ENCODE peak calls at places on chromosomes 12 and 14, in eight cellular contexts. X is fibroblast of lung, Q is neural progenitor cell, J is stomach, B is prostate gland, D is spleen, K is HL-60, T is AG04450. M is an unnamed sample.

GRCh38 chr14:77607741-77608302 is 8.6 kb downstream of the SPTLC2 start:
- DNase-seq in B (no peak), T (no peak), J (no peak), K (peak), Q (peak), X (no peak), D (no peak), M (no peak)

GRCh38 chr14:35158951-35159653 is 36.8 kb downstream of the PRORP start:
- DNase-seq in Q (peak), K (no peak), B (no peak), X (peak), D (no peak), J (no peak), T (no peak), M (peak)

GRCh38 chr12:121723200-121723599 is 10.6 kb downstream of the TMEM120B start:
- DNase-seq in T (no peak), Q (no peak), D (no peak), B (no peak), K (no peak), X (no peak), J (no peak), M (no peak)

GRCh38 chr12:95859947-95860850 is 1.4 kb downstream of the SNRPF start:
- DNase-seq in T (no peak), K (peak), J (no peak), Q (no peak), D (no peak), X (no peak), B (no peak), M (no peak)

GRCh38 chr12:100715976-100716657 is 78.5 kb upstream of the ANO4 start:
- DNase-seq in D (peak), J (no peak), Q (peak), T (no peak), X (no peak), K (no peak), B (no peak), M (no peak)

GRCh38 chr12:124837958-124838803 is 25.5 kb downstream of the SCARB1 start:
- DNase-seq in Q (no peak), T (peak), K (no peak), J (peak), B (peak), X (peak), D (peak), M (peak)

GRCh38 chr14:43418314-43418713 is 1088.8 kb downstream of the FSCB start:
- DNase-seq in D (peak), J (no peak), B (no peak), K (peak), T (no peak), X (no peak), Q (no peak), M (no peak)

GRCh38 chr14:85142982-85143381 is 387.0 kb upstream of the FLRT2 start:
- DNase-seq in Q (no peak), B (no peak), J (no peak), X (no peak), D (no peak), T (no peak), K (no peak), M (no peak)

GRCh38 chr12:39763071-39763893 is 143.7 kb upstream of the ABCD2 start:
- DNase-seq in J (no peak), X (no peak), Q (no peak), D (no peak), B (peak), K (no peak), T (no peak), M (no peak)
- TF ChIP-seq CTCF in J (no peak), X (no peak), Q (no peak), D (no peak), B (no peak), K (no peak), T (no peak), M (no peak)

GRCh38 chr12:118334939-118335567 is 37.7 kb downstream of the TAOK3 start:
- DNase-seq in J (no peak), B (no peak), D (no peak), T (no peak), X (no peak), K (peak), Q (no peak), M (no peak)
- H3K27ac ChIP-seq in J (no peak), B (no peak), D (peak), T (no peak), X (no peak), K (peak), Q (no peak), M (no peak)

DNA sequence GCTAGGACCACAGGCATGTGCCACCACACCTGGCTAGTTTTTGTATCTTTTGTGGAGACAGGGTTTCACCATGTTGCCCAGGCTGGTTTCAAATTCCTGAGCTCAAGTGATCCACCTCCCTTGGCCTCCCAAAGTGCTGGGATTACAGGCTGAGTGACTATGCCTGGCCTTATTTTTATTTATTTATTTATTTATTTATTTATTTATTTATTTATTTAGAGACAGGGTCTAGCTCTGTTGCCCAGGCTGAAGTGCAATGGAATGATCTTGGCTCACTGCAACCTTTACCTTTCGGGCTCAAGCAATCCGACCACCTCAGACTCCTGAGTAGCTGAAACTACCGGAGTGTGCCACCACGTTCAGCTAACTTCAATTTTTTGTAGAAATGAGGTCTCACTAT is 117.0 kb upstream of the MAX start:
- DNase-seq in D (no peak), T (no peak), Q (no peak), B (no peak), K (no peak), J (no peak), X (no peak), M (no peak)
- TF ChIP-seq CTCF in D (no peak), T (no peak), Q (no peak), B (no peak), K (no peak), J (no peak), X (no peak), M (no peak)

DNA sequence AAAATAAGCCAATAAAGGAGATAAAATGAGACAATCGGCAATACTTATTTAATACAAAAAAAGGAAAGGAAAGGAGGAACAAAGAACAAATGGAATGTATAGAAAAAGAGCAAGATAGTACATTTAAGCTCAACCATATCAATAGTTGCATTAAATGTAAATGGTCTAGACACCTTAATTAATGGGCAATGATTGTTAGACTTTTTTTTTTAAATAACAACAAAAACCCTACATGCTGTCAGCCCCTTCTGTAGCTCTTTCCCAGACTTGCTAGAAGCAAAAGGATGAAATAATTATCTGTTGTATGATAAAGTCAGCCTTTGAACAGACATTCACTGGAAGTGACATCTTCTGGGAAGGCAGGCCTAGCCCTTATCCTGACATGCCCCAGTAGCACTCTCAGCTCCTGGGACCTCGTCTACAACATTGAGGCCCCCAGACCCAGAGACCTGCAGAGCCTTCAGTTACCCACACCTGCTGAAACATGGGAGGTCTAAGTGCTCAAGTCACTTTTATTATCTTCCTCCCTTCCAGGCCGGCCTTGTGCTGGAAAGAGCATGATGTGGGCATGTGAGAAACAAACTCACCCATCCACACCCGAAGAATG is 13.4 kb downstream of the SIVA1 start:
- DNase-seq in T (no peak), X (no peak), K (no peak), D (no peak), Q (no peak), B (no peak), J (no peak), M (no peak)
- H3K27ac ChIP-seq in T (no peak), X (no peak), K (no peak), D (peak), Q (no peak), B (no peak), J (no peak), M (no peak)

GRCh38 chr12:105897311-105897725 is 241.4 kb downstream of the NUAK1 start:
- DNase-seq in J (no peak), T (no peak), Q (no peak), K (no peak), B (no peak), D (no peak), X (no peak), M (no peak)

DNA sequence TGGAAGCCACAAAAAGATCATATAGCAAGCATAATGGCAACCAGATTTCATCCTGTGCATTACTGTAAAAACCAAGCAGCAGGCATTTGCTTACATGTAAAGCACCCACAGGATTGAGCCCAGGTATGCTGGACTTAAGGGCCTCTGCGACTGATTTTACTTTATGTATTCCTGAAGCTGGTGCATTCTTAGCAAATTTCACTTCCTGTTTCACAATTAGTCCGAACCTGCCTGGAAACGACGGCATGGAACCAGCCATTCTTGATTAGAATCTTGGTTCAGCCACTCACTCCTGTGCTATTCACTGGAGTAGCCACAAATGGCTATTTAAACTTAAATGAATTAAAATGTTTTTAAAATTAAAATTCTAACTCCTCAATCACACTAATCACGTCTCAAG is 239.2 kb downstream of the NUAK1 start:
- DNase-seq in T (no peak), X (peak), B (no peak), Q (no peak), D (no peak), K (no peak), J (no peak), M (no peak)
- TF ChIP-seq CTCF in T (no peak), X (no peak), B (no peak), Q (no peak), D (no peak), K (no peak), J (no peak), M (no peak)

GRCh38 chr12:120228041-120228290 is 27.1 kb upstream of the RPLP0 start:
- DNase-seq in Q (no peak), J (no peak), K (no peak), X (no peak), D (no peak), B (no peak), T (no peak), M (no peak)

GRCh38 chr12:120224304-120225199 is 23.6 kb upstream of the RPLP0 start:
- DNase-seq in T (no peak), K (peak), X (no peak), J (peak), B (peak), Q (no peak), D (peak), M (peak)

GRCh38 chr12:120225200-120225558 is 24.3 kb upstream of the RPLP0 start:
- DNase-seq in J (no peak), B (no peak), Q (peak), K (no peak), D (no peak), T (no peak), X (no peak), M (peak)

GRCh38 chr12:120227233-120228040 is 26.5 kb upstream of the RPLP0 start:
- DNase-seq in Q (no peak), D (no peak), B (no peak), J (no peak), T (no peak), K (no peak), X (no peak), M (no peak)

DNA sequence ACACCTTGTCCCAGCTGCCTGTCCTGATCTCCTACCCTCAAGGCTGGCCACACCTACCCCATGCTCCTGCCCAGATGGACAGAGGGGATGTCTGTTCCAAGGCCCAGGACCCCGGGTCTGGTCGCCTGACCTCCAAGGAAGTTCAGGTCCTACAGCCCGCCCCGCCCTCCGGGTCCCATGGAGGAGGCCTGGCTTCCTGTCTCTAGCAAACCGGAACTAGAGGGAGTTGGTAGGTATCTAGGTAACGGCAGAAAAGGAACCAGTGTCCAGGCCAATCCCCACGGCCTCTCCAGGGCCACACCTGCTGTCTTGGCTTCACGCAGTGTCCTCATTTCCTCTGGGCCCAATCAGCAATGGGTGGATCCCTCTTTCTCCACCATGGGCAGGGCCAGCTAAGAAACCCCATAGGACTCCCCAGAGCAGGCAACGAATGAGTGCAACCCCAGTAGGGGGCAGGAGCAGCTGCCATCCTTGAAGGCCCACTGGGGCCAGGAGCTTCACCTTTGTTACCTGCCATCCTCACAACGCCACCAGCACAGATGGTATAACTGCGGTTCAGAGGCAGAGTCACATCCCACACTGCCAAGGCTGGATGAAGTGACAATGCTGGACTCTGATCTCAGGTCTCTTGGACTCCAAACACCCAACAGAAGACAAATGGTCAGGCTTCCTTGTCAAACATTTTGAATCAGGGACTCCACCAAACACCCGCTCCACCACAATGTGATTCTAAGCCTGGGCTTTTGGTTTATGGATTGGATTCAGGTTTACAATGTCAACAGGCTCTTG is 25.1 kb upstream of the RPLP0 start:
- DNase-seq in D (peak), T (no peak), B (no peak), X (no peak), Q (no peak), K (peak), J (peak), M (no peak)
- H3K27ac ChIP-seq in D (peak), T (no peak), B (no peak), X (no peak), Q (no peak), K (no peak), J (peak), M (peak)

M was measured in A673.